ENCODE peak calls at places on chromosomes 13 and 19, in ten cellular contexts. X is endodermal cell, C is fibroblast of lung, B is foreskin fibroblast, Y is HepG2, E is thoracic aorta, G is bronchial epithelial cell, W is tibial artery, M is colonic mucosa, T is neural crest cell. J is an unnamed sample.
A peak's percentile ranks its signal among the peaks of the same experiment; 100 is the strongest.

GRCh38 chr19:40542197-40542859 is 34.3 kb upstream of the SHKBP1 start:
- DNase-seq in W (peak; percentile 48), Y (no peak), T (no peak), G (no peak), C (peak; percentile 25), X (no peak), E (peak; percentile 26), M (peak; percentile 67), B (no peak), J (peak; percentile 92)

GRCh38 chr13:56713656-56714055 is 427.1 kb upstream of the PRR20A start:
- DNase-seq in E (no peak), G (no peak), C (no peak), T (no peak), X (no peak), W (no peak), M (no peak), Y (no peak), B (no peak), J (no peak)

GRCh38 chr19:45164577-45165335 is 4.0 kb upstream of the NKPD1 start:
- DNase-seq in B (no peak), E (no peak), Y (peak; percentile 79), X (peak; percentile 96), M (peak; percentile 75), C (peak; percentile 68), T (no peak), W (no peak), G (peak; percentile 85), J (peak; percentile 54)

GRCh38 chr19:40663712-40664692 is 26.4 kb downstream of the NUMBL start:
- DNase-seq in G (no peak), X (no peak), W (no peak), T (no peak), Y (no peak), B (peak; percentile 24), M (no peak), C (peak; percentile 61), E (no peak), J (no peak)

GRCh38 chr13:43085545-43085944 is 62.2 kb downstream of the DNAJC15 start:
- DNase-seq in X (no peak), C (peak; percentile 26), E (no peak), M (no peak), W (no peak), B (peak; percentile 17), Y (no peak), G (peak; percentile 51), T (no peak), J (no peak)

GRCh38 chr13:61110804-61111203 is 304.8 kb downstream of the PCDH20 start:
- DNase-seq in G (peak; percentile 22), Y (no peak), M (no peak), T (no peak), E (no peak), W (no peak), X (no peak), C (no peak), B (no peak), J (no peak)

GRCh38 chr13:100916943-100917342 is 242.3 kb upstream of the TMTC4 start:
- DNase-seq in B (no peak), W (no peak), E (no peak), M (no peak), X (no peak), G (no peak), Y (no peak), C (no peak), T (no peak), J (no peak)

GRCh38 chr13:109126973-109127615 is 497.7 kb downstream of the MYO16 start:
- DNase-seq in E (no peak), X (no peak), M (no peak), W (no peak), Y (no peak), B (no peak), C (peak; percentile 14), T (no peak), G (no peak), J (no peak)

GRCh38 chr13:31236211-31236786 is 36.5 kb downstream of the B3GLCT start:
- DNase-seq in E (no peak), C (peak; percentile 32), G (peak; percentile 55), T (no peak), X (no peak), M (no peak), W (no peak), B (peak; percentile 38), Y (peak; percentile 31), J (no peak)

DNA sequence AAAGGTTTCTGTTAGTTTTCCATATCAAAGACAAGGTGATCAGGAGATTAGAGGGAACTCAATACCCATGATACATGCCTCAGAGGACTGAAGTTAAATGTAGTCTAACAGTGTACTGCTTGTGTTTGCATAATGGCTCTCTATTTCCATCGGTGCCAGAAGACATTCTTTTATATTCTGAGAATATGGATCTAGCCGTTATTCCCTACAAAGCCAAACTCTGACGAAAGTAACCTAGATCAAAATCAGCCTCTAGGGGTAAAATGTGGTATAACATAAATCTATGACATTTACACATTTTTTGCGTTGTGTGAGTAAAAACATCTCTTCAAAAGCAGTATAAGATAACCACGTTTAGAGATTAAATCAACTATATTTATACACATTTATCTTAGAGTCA is 2232.7 kb downstream of the PCDH9 start:
- DNase-seq in W (no peak), E (no peak), B (no peak), X (no peak), T (no peak), Y (no peak), M (no peak), G (no peak), C (no peak), J (no peak)
- TF ChIP-seq CTCF in W (no peak), E (no peak), B (no peak), X (peak; percentile 59), T (peak; percentile 32), Y (no peak), M (no peak), G (no peak), C (no peak), J (peak; percentile 34)

GRCh38 chr19:5520501-5520900 is 47.3 kb downstream of the TINCR start:
- DNase-seq in W (no peak), G (no peak), C (no peak), Y (no peak), X (no peak), B (no peak), E (no peak), T (no peak), M (no peak), J (no peak)

GRCh38 chr19:5514001-5514400 is 53.8 kb downstream of the TINCR start:
- DNase-seq in X (no peak), W (no peak), E (no peak), C (no peak), B (no peak), G (no peak), M (no peak), Y (no peak), T (no peak), J (no peak)

GRCh38 chr19:5519076-5519475 is 48.7 kb downstream of the TINCR start:
- DNase-seq in M (no peak), G (no peak), C (no peak), X (no peak), B (no peak), E (no peak), T (no peak), W (no peak), Y (no peak), J (no peak)

GRCh38 chr19:5515737-5516136 is 52.0 kb downstream of the TINCR start:
- DNase-seq in E (no peak), G (no peak), W (no peak), Y (no peak), C (no peak), T (no peak), X (peak; percentile 73), M (no peak), B (no peak), J (no peak)
- TF ChIP-seq CTCF in E (no peak), G (peak; percentile 23), W (no peak), Y (peak; percentile 29), C (peak; percentile 9), T (peak; percentile 51), X (peak; percentile 73), M (no peak), B (no peak), J (peak; percentile 63)

GRCh38 chr13:93172109-93172508 is 54.5 kb upstream of the GPC6 start:
- DNase-seq in B (no peak), G (no peak), M (no peak), E (no peak), W (no peak), T (no peak), C (no peak), Y (peak; percentile 9), X (no peak), J (no peak)
- TF ChIP-seq CTCF in B (peak; percentile 12), G (no peak), M (no peak), E (no peak), W (no peak), T (peak; percentile 57), C (peak; percentile 27), Y (no peak), X (peak; percentile 84), J (peak; percentile 68)

GRCh38 chr13:28533441-28534166 is 38.7 kb upstream of the FLT1 start:
- DNase-seq in G (no peak), M (no peak), E (no peak), C (no peak), T (no peak), Y (no peak), X (no peak), B (no peak), W (no peak), J (no peak)

GRCh38 chr13:28531195-28531955 is 36.4 kb upstream of the FLT1 start:
- DNase-seq in X (peak; percentile 88), B (peak; percentile 40), G (no peak), C (peak; percentile 16), M (peak; percentile 33), W (peak; percentile 21), T (peak; percentile 33), Y (no peak), E (no peak), J (peak; percentile 61)

GRCh38 chr13:28533049-28533436 is 38.1 kb upstream of the FLT1 start:
- DNase-seq in G (no peak), C (no peak), M (no peak), E (no peak), B (no peak), X (no peak), T (no peak), Y (no peak), W (no peak), J (no peak)

GRCh38 chr13:28531956-28532225 is 37.0 kb upstream of the FLT1 start:
- DNase-seq in Y (no peak), W (no peak), B (no peak), C (no peak), M (no peak), T (no peak), E (no peak), X (no peak), G (no peak), J (no peak)

DNA sequence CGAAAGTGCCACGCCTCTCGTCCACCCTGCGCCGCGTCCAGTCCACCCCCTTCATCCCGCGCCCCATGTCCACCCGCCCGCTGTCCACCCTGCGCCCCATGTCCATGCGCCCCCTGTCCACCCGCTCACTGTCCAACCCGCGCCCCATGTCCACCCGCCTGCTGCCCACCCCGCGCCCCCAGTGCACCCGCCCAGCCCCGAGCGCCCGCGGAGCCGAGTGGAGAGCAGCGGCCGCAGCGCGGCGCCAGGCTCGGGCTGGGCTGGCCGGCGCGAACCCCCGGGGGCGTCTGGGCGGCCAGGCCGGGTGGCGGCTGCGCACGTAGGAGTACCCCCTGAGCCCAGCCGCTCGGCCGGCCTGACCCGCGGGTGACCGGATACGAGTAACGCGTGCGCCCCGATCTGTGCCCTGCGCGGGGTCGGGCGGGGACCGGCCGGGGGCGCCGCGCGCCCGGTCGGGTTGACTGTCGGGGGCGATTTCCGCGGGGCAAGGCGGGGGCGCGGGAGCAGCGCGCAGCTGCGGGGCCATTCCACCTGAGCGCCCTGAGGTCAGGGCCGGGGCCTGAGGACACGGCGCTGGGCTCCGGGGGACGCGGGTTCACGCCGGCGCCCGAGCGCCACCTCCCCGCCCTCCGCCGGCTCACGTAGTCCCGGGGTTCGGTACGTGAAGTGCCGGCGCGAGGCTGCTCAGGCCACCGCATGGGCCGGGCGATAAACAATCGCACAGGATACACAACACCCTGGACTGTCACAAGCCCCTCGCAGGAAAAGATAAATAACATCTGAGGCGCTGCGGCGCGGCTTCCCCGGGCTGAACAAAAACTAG is 37.5 kb upstream of the FLT1 start:
- DNase-seq in B (peak; percentile 43), G (no peak), Y (no peak), E (no peak), T (peak; percentile 16), C (no peak), W (peak; percentile 21), X (peak; percentile 74), M (no peak), J (peak; percentile 40)
- TF ChIP-seq CTCF in B (no peak), G (no peak), Y (no peak), E (no peak), T (peak; percentile 7), C (no peak), W (no peak), X (no peak), M (no peak), J (no peak)